ENCODE peak calls at places on chromosomes 16 and 17, in ten cellular contexts. S, K, Z, W, T, Q, R, X, Y and N are unnamed samples.

GRCh38 chr17:46865100-46865499 is 13.7 kb downstream of the WNT9B start:
- DNase-seq in S (peak; percentile 58), K (no peak), Z (peak; percentile 34), W (peak; percentile 4), T (no peak), Q (no peak), R (no peak), X (no peak), Y (no peak), N (no peak)

GRCh38 chr17:285751-286422 is 66.7 kb downstream of the RPH3AL start:
- DNase-seq in S (no peak), K (peak; percentile 59), Z (no peak), W (no peak), T (no peak), Q (peak; percentile 10), R (no peak), X (no peak), Y (no peak), N (no peak)

GRCh38 chr17:73386561-73386960 is 74.8 kb upstream of the CDC42EP4 start:
- DNase-seq in S (no peak), K (no peak), Z (no peak), W (no peak), T (no peak), Q (no peak), R (no peak), X (no peak), Y (no peak), N (no peak)

GRCh38 chr16:9706217-9706616 is 476.0 kb downstream of the GRIN2A start:
- DNase-seq in S (no peak), K (no peak), Z (no peak), W (peak; percentile 18), T (no peak), Q (no peak), R (no peak), X (no peak), Y (no peak), N (no peak)

GRCh38 chr17:65787503-65787902 is 226.1 kb upstream of the AXIN2 start:
- DNase-seq in S (no peak), K (no peak), Z (no peak), W (no peak), T (no peak), Q (no peak), R (no peak), X (no peak), Y (no peak), N (no peak)

GRCh38 chr16:820730-821129 is 20.2 kb upstream of the GNG13 start:
- DNase-seq in S (no peak), K (no peak), Z (no peak), W (no peak), T (no peak), Q (no peak), R (no peak), X (no peak), Y (no peak), N (no peak)

GRCh38 chr17:81903896-81904599 is 2.0 kb downstream of the NPB start:
- DNase-seq in S (no peak), K (no peak), Z (no peak), W (no peak), T (no peak), Q (no peak), R (no peak), X (no peak), Y (no peak), N (no peak)

GRCh38 chr17:77228224-77229215 is 87.8 kb downstream of the SEC14L1 start:
- DNase-seq in S (no peak), K (no peak), Z (no peak), W (no peak), T (no peak), Q (no peak), R (no peak), X (no peak), Y (no peak), N (no peak)

GRCh38 chr17:81153340-81153803 is 11.9 kb upstream of the PVALEF start:
- DNase-seq in S (no peak), K (no peak), Z (no peak), W (peak; percentile 77), T (peak; percentile 24), Q (peak; percentile 47), R (no peak), X (no peak), Y (no peak), N (no peak)

GRCh38 chr17:48593126-48593829 is at the start of gene HOXB5:
- DNase-seq in S (no peak), K (no peak), Z (peak; percentile 40), W (no peak), T (no peak), Q (no peak), R (no peak), X (no peak), Y (peak; percentile 59), N (no peak)

GRCh38 chr17:32192379-32192778 is 50.1 kb downstream of the RHOT1 start:
- DNase-seq in S (no peak), K (no peak), Z (no peak), W (peak; percentile 19), T (no peak), Q (no peak), R (no peak), X (no peak), Y (no peak), N (no peak)

GRCh38 chr16:65769055-65769465 is 597.4 kb upstream of the CDH5 start:
- DNase-seq in S (no peak), K (no peak), Z (no peak), W (peak; percentile 49), T (peak; percentile 80), Q (no peak), R (peak; percentile 34), X (no peak), Y (no peak), N (no peak)

GRCh38 chr16:68711421-68712139 is 25.5 kb upstream of the CDH1 start:
- DNase-seq in S (no peak), K (no peak), Z (peak; percentile 20), W (no peak), T (no peak), Q (no peak), R (no peak), X (no peak), Y (no peak), N (no peak)

GRCh38 chr17:16991349-16992009 is 19.6 kb upstream of the TNFRSF13B start:
- DNase-seq in S (no peak), K (peak; percentile 93), Z (peak; percentile 92), W (peak; percentile 63), T (peak; percentile 73), Q (peak; percentile 72), R (no peak), X (peak; percentile 62), Y (peak; percentile 88), N (peak; percentile 77)

DNA sequence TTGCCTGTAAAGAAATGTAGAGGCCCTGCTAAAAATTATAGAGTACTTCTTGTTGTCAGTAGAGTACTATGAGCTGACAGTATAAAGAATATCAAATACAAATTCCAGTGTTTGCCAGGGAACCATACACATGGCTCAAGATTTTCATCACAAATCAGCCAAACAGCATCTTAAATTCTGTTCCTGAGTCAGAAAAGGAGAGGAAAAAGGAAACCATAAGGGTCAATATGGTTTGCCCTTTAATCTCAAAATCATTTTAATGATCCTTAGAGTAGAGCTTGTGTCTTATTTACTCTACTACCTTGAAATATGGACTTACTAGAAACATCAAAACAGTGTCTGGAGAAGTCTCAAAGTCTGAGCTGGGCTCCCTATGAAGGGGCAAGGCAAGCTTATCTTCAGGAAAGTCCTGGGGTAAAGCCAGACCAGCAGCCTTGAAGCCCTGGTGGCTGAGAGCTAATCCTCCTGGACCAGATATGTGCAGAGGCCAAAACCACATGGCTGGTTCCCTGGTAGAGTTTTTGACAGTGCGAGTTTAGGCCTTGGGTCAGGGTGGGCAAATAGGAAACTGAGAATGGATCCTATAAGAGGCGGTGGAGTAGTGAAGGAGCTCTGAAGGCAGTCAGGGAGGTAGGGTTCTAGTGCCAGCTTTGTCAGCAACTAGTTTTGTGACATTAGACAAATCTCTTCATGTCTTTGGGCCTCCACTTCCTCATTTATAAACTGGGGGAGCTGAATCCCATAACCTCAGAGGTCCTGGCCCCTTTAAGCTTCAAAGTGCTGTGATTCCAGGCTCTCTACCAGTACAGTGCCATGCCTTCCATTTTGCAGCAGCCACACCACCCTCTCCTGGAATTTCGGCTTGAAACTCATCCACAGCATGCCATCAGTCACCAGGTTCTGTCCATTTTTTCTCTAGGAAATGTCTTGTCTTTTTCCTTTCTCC is 38.9 kb downstream of the MRTFB start:
- DNase-seq in S (no peak), K (no peak), Z (no peak), W (no peak), T (no peak), Q (peak; percentile 51), R (no peak), X (no peak), Y (no peak), N (no peak)
- TF ChIP-seq CTCF in S (no peak), K (no peak), Z (no peak), W (no peak), T (no peak), Q (no peak), R (no peak), X (no peak), Y (no peak), N (no peak)

DNA sequence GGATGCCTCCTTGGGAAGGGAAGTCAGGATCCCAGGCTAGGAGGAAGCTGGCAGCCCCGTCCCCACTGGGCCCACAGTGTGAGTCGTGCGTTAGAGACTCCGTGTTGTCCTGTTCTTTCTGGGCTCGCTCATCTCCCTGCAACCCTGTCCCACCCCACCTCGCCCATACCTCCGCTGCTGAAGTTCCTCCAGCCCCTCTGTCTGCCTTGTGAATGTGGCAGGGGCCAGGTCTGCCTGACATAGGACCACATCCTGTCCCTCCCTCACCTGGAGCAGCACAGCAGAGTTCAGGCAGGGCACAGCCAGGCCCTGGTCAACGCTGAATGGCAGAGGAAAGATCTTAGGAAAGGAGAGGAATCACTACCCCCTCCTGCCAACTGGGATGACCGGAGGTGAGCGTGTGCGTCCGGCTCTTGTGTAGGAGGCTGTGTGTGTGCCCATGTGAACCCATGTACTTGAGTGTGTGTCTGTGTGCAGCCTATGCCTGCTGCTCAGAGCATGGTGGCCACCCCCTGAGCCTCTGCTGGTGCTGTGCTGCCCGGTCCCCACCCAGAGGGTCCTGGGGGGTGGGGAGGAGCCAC is 12.8 kb downstream of the KCNJ18 start:
- DNase-seq in S (no peak), K (peak; percentile 61), Z (no peak), W (no peak), T (no peak), Q (no peak), R (no peak), X (no peak), Y (no peak), N (no peak)
- TF ChIP-seq CTCF in S (no peak), K (no peak), Z (no peak), W (no peak), T (no peak), Q (no peak), R (no peak), X (no peak), Y (no peak), N (no peak)

DNA sequence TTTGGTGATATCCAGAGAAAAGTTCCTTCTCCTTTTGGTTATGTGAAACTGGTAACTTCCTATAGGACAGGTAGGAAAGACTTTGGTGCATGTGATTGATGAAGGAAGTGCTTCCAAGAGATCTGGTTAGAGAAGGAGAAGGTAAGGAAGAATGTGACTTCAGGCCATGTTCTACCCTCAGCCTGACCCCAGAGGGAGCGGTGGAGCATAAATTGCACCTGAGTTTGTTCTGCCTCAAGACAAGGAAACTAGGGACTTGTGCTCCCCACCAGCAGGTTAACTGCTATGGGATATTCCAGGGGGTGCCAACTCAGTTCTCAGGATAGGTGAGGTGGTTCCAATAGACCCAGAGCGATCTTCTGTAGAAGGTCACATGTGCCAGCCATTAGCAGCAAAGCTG is 299.3 kb upstream of the XYLT1 start:
- DNase-seq in S (no peak), K (no peak), Z (no peak), W (no peak), T (no peak), Q (no peak), R (no peak), X (no peak), Y (no peak), N (no peak)
- TF ChIP-seq CTCF in S (no peak), K (no peak), Z (no peak), W (no peak), T (no peak), Q (no peak), R (no peak), X (no peak), Y (no peak), N (no peak)

GRCh38 chr17:42180922-42181850 is at the start of gene KCNH4:
- DNase-seq in S (no peak), K (peak; percentile 91), Z (peak; percentile 92), W (peak; percentile 76), T (peak; percentile 68), Q (peak; percentile 91), R (peak; percentile 16), X (peak; percentile 40), Y (peak; percentile 56), N (no peak)
- TF ChIP-seq CTCF in S (peak; percentile 59), K (peak; percentile 50), Z (peak; percentile 68), W (peak; percentile 66), T (peak; percentile 42), Q (peak; percentile 38), R (peak; percentile 62), X (no peak), Y (no peak), N (peak; percentile 42)